ENCODE peak calls at places on chromosomes 5 and 9, in four cellular contexts. O is body of pancreas, S is coronary artery, N is RWPE1. X is an unnamed sample.
A peak's percentile ranks its signal among the peaks of the same experiment; 100 is the strongest.

GRCh38 chr9:3648722-3649121 is 122.9 kb upstream of the RFX3 start:
- DNase-seq in O (no peak), S (no peak), N (no peak), X (no peak)

GRCh38 chr9:114034663-114035062 is 43.4 kb downstream of the AMBP start:
- DNase-seq in O (peak; percentile 7), S (peak; percentile 49), N (no peak), X (no peak)

GRCh38 chr5:103498211-103498610 is 64.4 kb downstream of the NUDT12 start:
- DNase-seq in O (no peak), S (no peak), N (no peak), X (no peak)

GRCh38 chr5:106121972-106122605 is 1548.6 kb downstream of the EFNA5 start:
- DNase-seq in O (peak; percentile 25), S (no peak), N (peak; percentile 68), X (peak; percentile 43)

GRCh38 chr5:80141147-80141671 is 106.1 kb downstream of the THBS4 start:
- DNase-seq in O (peak; percentile 59), S (peak; percentile 88), N (no peak), X (no peak)

GRCh38 chr5:54362434-54362833 is 52.1 kb upstream of the ARL15 start:
- DNase-seq in O (no peak), S (no peak), N (no peak), X (no peak)

GRCh38 chr5:1322955-1323802 is 21.7 kb downstream of the CLPTM1L start:
- DNase-seq in O (peak; percentile 15), S (peak; percentile 69), N (no peak), X (no peak)

GRCh38 chr9:30048396-30048795 is 2336.0 kb upstream of the ACO1 start:
- DNase-seq in O (no peak), S (no peak), N (no peak), X (no peak)

GRCh38 chr9:91945277-91946074 is 4.6 kb downstream of the ROR2 start:
- DNase-seq in O (peak; percentile 24), S (no peak), N (no peak), X (no peak)

GRCh38 chr5:60184599-60184998 is 291.1 kb upstream of the PDE4D start:
- DNase-seq in O (no peak), S (no peak), N (no peak), X (no peak)

GRCh38 chr9:113131689-113132151 is 19.1 kb upstream of the SLC31A2 start:
- DNase-seq in O (no peak), S (no peak), N (peak; percentile 41), X (peak; percentile 40)

GRCh38 chr5:138463335-138464017 is 1.8 kb upstream of the EGR1 start:
- DNase-seq in O (peak; percentile 44), S (peak; percentile 85), N (no peak), X (no peak)

GRCh38 chr5:98772415-98773213 is 849 bp upstream of the RGMB start:
- DNase-seq in O (peak; percentile 74), S (no peak), N (peak; percentile 90), X (peak; percentile 90)

GRCh38 chr5:20570486-20570885 is 582.5 kb upstream of the CDH18 start:
- DNase-seq in O (no peak), S (no peak), N (no peak), X (peak; percentile 30)

GRCh38 chr5:66015296-66015960 is 89.1 kb downstream of the ERBIN start:
- DNase-seq in O (no peak), S (no peak), N (no peak), X (peak; percentile 5)

GRCh38 chr5:1439388-1440097 is 5.7 kb downstream of the SLC6A3 start:
- DNase-seq in O (no peak), S (peak; percentile 35), N (no peak), X (no peak)

GRCh38 chr5:106418196-106418595 is 1252.5 kb downstream of the EFNA5 start:
- DNase-seq in O (no peak), S (no peak), N (no peak), X (no peak)

GRCh38 chr5:60595183-60595582 is 104.8 kb downstream of the DEPDC1B start:
- DNase-seq in O (no peak), S (no peak), N (no peak), X (no peak)

GRCh38 chr5:34474573-34475021 is 181.5 kb upstream of the RAI14 start:
- DNase-seq in O (peak; percentile 42), S (no peak), N (peak; percentile 57), X (peak; percentile 67)

GRCh38 chr9:76557674-76558073 is 98.7 kb downstream of the GCNT1 start:
- DNase-seq in O (no peak), S (no peak), N (peak; percentile 30), X (no peak)

GRCh38 chr5:57042524-57042931 is 90.6 kb upstream of the MIER3 start:
- DNase-seq in O (no peak), S (no peak), N (no peak), X (no peak)

GRCh38 chr5:108858959-108859358 is 111.3 kb downstream of the FER start:
- DNase-seq in O (no peak), S (no peak), N (peak; percentile 9), X (peak; percentile 44)

GRCh38 chr5:93249651-93250289 is 331.2 kb downstream of the NR2F1-AS1 start:
- DNase-seq in O (no peak), S (no peak), N (peak; percentile 34), X (peak; percentile 13)

GRCh38 chr5:98768160-98769005 is 5.1 kb upstream of the RGMB start:
- DNase-seq in O (peak; percentile 49), S (no peak), N (peak; percentile 63), X (peak; percentile 67)

GRCh38 chr9:22035591-22036011 is 26.5 kb upstream of the CDKN2B start:
- DNase-seq in O (no peak), S (no peak), N (no peak), X (no peak)

GRCh38 chr5:135089912-135090311 is 55.9 kb upstream of the PITX1 start:
- DNase-seq in O (no peak), S (no peak), N (no peak), X (no peak)

GRCh38 chr5:157271740-157272271 is 5.9 kb downstream of the CYFIP2 start:
- DNase-seq in O (peak; percentile 16), S (no peak), N (no peak), X (no peak)

GRCh38 chr5:39283231-39283818 is 64.0 kb upstream of the FYB1 start:
- DNase-seq in O (peak; percentile 16), S (no peak), N (peak; percentile 57), X (peak; percentile 81)

GRCh38 chr9:95316794-95317118 is 753 bp downstream of the FANCC start:
- DNase-seq in O (peak; percentile 63), S (no peak), N (peak; percentile 96), X (peak; percentile 84)

GRCh38 chr9:21080793-21081192 is 3.1 kb upstream of the IFNB1 start:
- DNase-seq in O (no peak), S (no peak), N (no peak), X (no peak)

GRCh38 chr9:36999728-37000333 is 34.2 kb downstream of the PAX5 start:
- DNase-seq in O (no peak), S (no peak), N (no peak), X (no peak)

GRCh38 chr5:147973086-147973485 is 66.7 kb upstream of the C5orf46 start:
- DNase-seq in O (no peak), S (no peak), N (no peak), X (no peak)

GRCh38 chr5:106825379-106825778 is 845.4 kb downstream of the EFNA5 start:
- DNase-seq in O (no peak), S (no peak), N (no peak), X (no peak)

GRCh38 chr9:113620377-113621161 is 157.0 kb downstream of the RGS3 start:
- DNase-seq in O (peak; percentile 88), S (peak; percentile 89), N (peak; percentile 96), X (peak; percentile 68)

GRCh38 chr9:72665421-72665820 is 144.0 kb downstream of the TMC1 start:
- DNase-seq in O (no peak), S (no peak), N (peak; percentile 74), X (peak; percentile 11)

GRCh38 chr9:95511232-95511951 is 5.4 kb downstream of the PTCH1 start:
- DNase-seq in O (peak; percentile 39), S (peak; percentile 83), N (peak; percentile 68), X (peak; percentile 67)

GRCh38 chr9:86923061-86923460 is 24.2 kb downstream of the GAS1 start:
- DNase-seq in O (no peak), S (no peak), N (no peak), X (no peak)
- TF ChIP-seq CTCF in O (no peak), S (no peak), N (no peak), X (no peak)

GRCh38 chr9:122126340-122127333 is 32.9 kb downstream of the NDUFA8 start:
- DNase-seq in O (no peak), S (no peak), N (peak; percentile 63), X (no peak)
- TF ChIP-seq CTCF in O (no peak), S (no peak), N (no peak), X (no peak)

GRCh38 chr5:179816401-179817070 is 4.2 kb upstream of the SQSTM1 start:
- DNase-seq in O (peak; percentile 39), S (no peak), N (no peak), X (no peak)

GRCh38 chr5:179819296-179820126 is 1.2 kb upstream of the SQSTM1 start:
- DNase-seq in O (peak; percentile 83), S (no peak), N (peak; percentile 60), X (peak; percentile 88)

GRCh38 chr5:179818746-179819295 is 1.9 kb upstream of the SQSTM1 start:
- DNase-seq in O (peak; percentile 99), S (peak; percentile 96), N (peak; percentile 97), X (peak; percentile 99)

GRCh38 chr5:179815491-179816249 is 5.0 kb upstream of the SQSTM1 start:
- DNase-seq in O (no peak), S (no peak), N (no peak), X (no peak)

GRCh38 chr5:179817071-179817840 is 3.4 kb upstream of the SQSTM1 start:
- DNase-seq in O (peak; percentile 32), S (no peak), N (no peak), X (no peak)
- TF ChIP-seq CTCF in O (no peak), S (no peak), N (no peak), X (no peak)

DNA sequence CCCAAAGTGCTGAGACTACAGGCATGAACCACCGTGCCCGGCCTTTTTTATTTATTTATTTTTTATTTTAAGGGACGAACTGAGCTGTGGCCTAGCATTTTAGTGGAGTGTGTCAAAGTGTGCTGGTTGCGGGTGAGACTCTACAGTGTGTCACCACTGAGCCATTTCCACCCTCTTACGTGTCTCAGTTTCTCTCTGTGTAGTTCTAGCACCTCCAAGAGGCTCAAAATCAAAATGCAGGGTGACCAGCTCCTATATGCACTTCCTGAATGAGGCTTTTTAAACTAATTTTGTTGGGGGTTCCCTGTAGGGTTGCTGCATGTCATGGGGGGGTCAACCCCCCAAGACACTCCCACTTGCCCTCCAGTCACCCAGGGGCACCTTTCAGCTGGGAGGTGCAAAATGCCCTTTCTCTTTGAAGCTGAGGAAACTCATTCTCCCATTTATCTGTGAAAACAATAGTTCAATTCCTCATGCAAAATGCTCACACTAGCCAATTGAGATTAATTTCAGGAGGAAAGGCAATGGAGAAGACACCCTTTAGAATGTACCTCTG is 69.3 kb downstream of the COL15A1 start:
- DNase-seq in O (no peak), S (no peak), N (no peak), X (no peak)
- TF ChIP-seq CTCF in O (peak; percentile 49), S (peak; percentile 36), N (no peak), X (no peak)

X was measured in MCF 10A.